ENCODE peak calls at places on chromosomes 6 and 20, in seven cellular contexts. U is HCT116, K is aorta, V is neuronal stem cell, Z is mammary epithelial cell, E is IMR-90, P is fibroblast of lung. J is an unnamed sample.

GRCh38 chr6:144659202-144659731 is 374.1 kb downstream of the UTRN start:
- DNase-seq in U (no peak), E (peak; percentile 51), P (peak; percentile 44), Z (no peak), V (peak; percentile 54), K (no peak), J (peak; percentile 39)

GRCh38 chr6:35330541-35331119 is 11.7 kb upstream of the PPARD start:
- DNase-seq in P (no peak), U (no peak), Z (no peak), K (no peak), V (no peak), E (no peak), J (no peak)

GRCh38 chr20:37299718-37300529 is 10.5 kb downstream of the MANBAL start:
- DNase-seq in Z (no peak), V (no peak), E (peak; percentile 65), U (no peak), K (no peak), P (peak; percentile 74), J (no peak)

GRCh38 chr20:49832632-49833327 is 20.2 kb downstream of the SLC9A8 start:
- DNase-seq in U (no peak), Z (peak; percentile 44), V (no peak), E (peak; percentile 39), K (no peak), P (no peak), J (peak; percentile 63)

GRCh38 chr6:90066715-90067114 is 172.4 kb downstream of the GJA10 start:
- DNase-seq in V (no peak), Z (no peak), P (no peak), E (no peak), U (no peak), K (no peak), J (no peak)

GRCh38 chr6:119160911-119161310 is 82.4 kb upstream of the FAM184A start:
- DNase-seq in E (no peak), K (no peak), Z (no peak), U (no peak), V (no peak), P (no peak), J (no peak)

GRCh38 chr6:93424303-93425064 is 5.1 kb upstream of the EPHA7 start:
- DNase-seq in P (no peak), Z (no peak), E (no peak), V (no peak), U (no peak), K (no peak), J (no peak)

GRCh38 chr6:35719830-35720733 is 16.8 kb upstream of the ARMC12 start:
- DNase-seq in E (peak; percentile 47), Z (no peak), K (no peak), P (peak; percentile 28), U (no peak), V (no peak), J (no peak)

GRCh38 chr6:30647802-30648460 is 998 bp downstream of the C6orf136 start:
- DNase-seq in P (no peak), Z (no peak), K (no peak), V (no peak), U (no peak), E (no peak), J (no peak)

GRCh38 chr6:130947464-130947863 is 115.6 kb downstream of the EPB41L2 start:
- DNase-seq in Z (no peak), P (no peak), U (no peak), E (no peak), K (no peak), V (no peak), J (peak; percentile 32)

GRCh38 chr6:141548969-141549368 is 583.8 kb upstream of the GJE1 start:
- DNase-seq in K (no peak), V (no peak), E (no peak), Z (peak; percentile 82), U (no peak), P (peak; percentile 25), J (no peak)

GRCh38 chr6:75098709-75099108 is 107.1 kb downstream of the COL12A1 start:
- DNase-seq in E (peak; percentile 98), P (peak; percentile 98), U (peak; percentile 47), V (no peak), K (no peak), Z (peak; percentile 80), J (no peak)

GRCh38 chr6:31952140-31952805 is 6.4 kb downstream of the CFB start:
- DNase-seq in E (peak; percentile 63), P (peak; percentile 34), Z (peak; percentile 41), U (no peak), V (peak; percentile 53), K (peak; percentile 90), J (peak; percentile 65)

GRCh38 chr20:63061051-63061531 is 54.3 kb upstream of the BHLHE23 start:
- DNase-seq in V (no peak), Z (no peak), P (no peak), E (no peak), U (no peak), K (peak; percentile 59), J (peak; percentile 39)

GRCh38 chr6:152124432-152125074 is 317.1 kb downstream of the ESR1 start:
- DNase-seq in Z (peak; percentile 49), E (peak; percentile 75), P (peak; percentile 58), K (no peak), U (peak; percentile 56), V (peak; percentile 20), J (peak; percentile 13)

GRCh38 chr6:169146536-169146935 is 107.1 kb downstream of the THBS2 start:
- DNase-seq in P (no peak), V (no peak), K (no peak), Z (no peak), U (no peak), E (no peak), J (no peak)

GRCh38 chr20:1301031-1301529 is 27.9 kb downstream of the SDCBP2 start:
- DNase-seq in E (peak; percentile 75), Z (peak; percentile 58), U (peak; percentile 18), P (peak; percentile 71), V (no peak), K (no peak), J (no peak)

GRCh38 chr6:111601875-111602274 is 3.8 kb downstream of the TRAF3IP2 start:
- DNase-seq in U (no peak), Z (no peak), V (no peak), P (peak; percentile 79), K (no peak), E (peak; percentile 81), J (no peak)

GRCh38 chr6:69976591-69977090 is 110.3 kb downstream of the COL19A1 start:
- DNase-seq in P (no peak), K (no peak), V (no peak), Z (peak; percentile 11), U (no peak), E (no peak), J (no peak)

GRCh38 chr20:47330071-47330470 is 26.4 kb downstream of the ZMYND8 start:
- DNase-seq in V (no peak), E (no peak), Z (no peak), U (no peak), K (no peak), P (no peak), J (no peak)

GRCh38 chr6:32046450-32047083 is 8.4 kb downstream of the CYP21A2 start:
- DNase-seq in V (peak; percentile 51), K (peak; percentile 82), Z (no peak), P (peak; percentile 6), U (no peak), E (no peak), J (no peak)

GRCh38 chr20:51265366-51265765 is 242.5 kb upstream of the KCNG1 start:
- DNase-seq in K (no peak), V (no peak), E (peak; percentile 1), P (no peak), U (no peak), Z (no peak), J (no peak)

GRCh38 chr6:91633374-91634184 is 1046.7 kb upstream of the MAP3K7 start:
- DNase-seq in Z (no peak), P (no peak), E (no peak), V (peak; percentile 21), U (no peak), K (no peak), J (no peak)

GRCh38 chr6:148723484-148723883 is 23.3 kb upstream of the UST start:
- DNase-seq in V (no peak), U (no peak), P (peak; percentile 97), K (no peak), E (peak; percentile 96), Z (peak; percentile 16), J (no peak)

GRCh38 chr6:103854059-103854458 is 1005.7 kb downstream of the HACE1 start:
- DNase-seq in Z (no peak), K (no peak), E (no peak), P (no peak), V (no peak), U (no peak), J (no peak)

GRCh38 chr6:109482913-109483743 is at the start of gene ZBTB24:
- DNase-seq in K (peak; percentile 95), U (peak; percentile 69), Z (peak; percentile 87), V (peak; percentile 86), E (peak; percentile 80), P (peak; percentile 87), J (peak; percentile 95)
- H3K4me1 ChIP-seq in K (peaks cover 7% of the 10 kb centered on the region), U (peaks cover 4% of the 10 kb centered on the region), Z (peaks cover 16% of the 10 kb centered on the region), V (no peaks in the 10 kb centered on the region), E (peaks cover 3% of the 10 kb centered on the region), P (peaks cover 8% of the 10 kb centered on the region), J (peaks cover 13% of the 10 kb centered on the region)

DNA sequence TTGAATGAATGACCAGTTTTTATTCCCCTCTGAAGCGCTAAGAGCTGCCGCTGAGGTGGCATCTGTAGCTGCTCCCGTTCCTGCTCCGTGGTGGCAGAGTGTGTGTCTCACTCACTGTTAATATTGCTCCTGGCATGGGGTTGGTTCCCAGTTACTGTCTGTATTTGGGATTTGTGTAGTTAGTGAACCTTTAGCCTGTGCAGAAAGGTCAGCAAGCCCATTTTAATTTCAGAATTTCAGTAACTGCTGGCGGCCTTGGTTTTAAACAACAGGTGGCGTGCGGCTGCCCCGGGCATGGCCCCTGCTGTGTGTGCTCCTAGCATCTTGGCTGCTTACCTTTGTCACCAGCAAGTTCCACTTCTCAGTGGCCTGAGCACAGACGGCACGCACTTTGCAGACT is 54.1 kb upstream of the SLC22A1 start:
- DNase-seq in Z (no peak), E (no peak), P (no peak), U (no peak), K (no peak), V (no peak), J (no peak)
- H3K36me3 ChIP-seq in Z (peaks cover 18% of the 10 kb centered on the region), E (peaks cover 70% of the 10 kb centered on the region), P (peaks cover 36% of the 10 kb centered on the region), U (peaks cover 9% of the 10 kb centered on the region), K (peaks cover 12% of the 10 kb centered on the region), V (peaks cover 61% of the 10 kb centered on the region), J (peaks cover 5% of the 10 kb centered on the region)

GRCh38 chr6:15406452-15406851 is 160.6 kb downstream of the JARID2 start:
- DNase-seq in U (no peak), Z (no peak), K (no peak), E (no peak), V (no peak), P (no peak), J (no peak)
- H3K4me1 ChIP-seq in U (peaks cover 7% of the 10 kb centered on the region), Z (peaks cover 6% of the 10 kb centered on the region), K (peaks cover 1% of the 10 kb centered on the region), E (peaks cover 6% of the 10 kb centered on the region), V (peaks cover 47% of the 10 kb centered on the region), P (no peaks in the 10 kb centered on the region), J (peaks cover 61% of the 10 kb centered on the region)

GRCh38 chr6:39902786-39903465 is 31.3 kb downstream of the MOCS1 start:
- DNase-seq in K (no peak), U (no peak), E (no peak), V (no peak), P (no peak), Z (no peak), J (no peak)

GRCh38 chr6:39902136-39902535 is 32.1 kb downstream of the MOCS1 start:
- DNase-seq in K (no peak), Z (no peak), U (no peak), E (no peak), P (no peak), V (no peak), J (no peak)

GRCh38 chr6:39901670-39902069 is 32.6 kb downstream of the MOCS1 start:
- DNase-seq in U (no peak), Z (no peak), P (no peak), K (no peak), E (no peak), V (no peak), J (no peak)

GRCh38 chr6:39899540-39900295 is 34.5 kb downstream of the MOCS1 start:
- DNase-seq in Z (no peak), P (no peak), U (no peak), V (no peak), E (peak; percentile 14), K (no peak), J (no peak)

GRCh38 chr6:39901116-39901655 is 33.1 kb downstream of the MOCS1 start:
- DNase-seq in Z (no peak), E (no peak), K (no peak), U (no peak), P (no peak), V (no peak), J (no peak)
- H3K36me3 ChIP-seq in Z (no peaks in the 10 kb centered on the region), E (peaks cover 34% of the 10 kb centered on the region), K (peaks cover 5% of the 10 kb centered on the region), U (no peaks in the 10 kb centered on the region), P (peaks cover 6% of the 10 kb centered on the region), V (peaks cover 4% of the 10 kb centered on the region), J (peaks cover 1% of the 10 kb centered on the region)

J was measured in Caco-2.